ENCODE peak calls at places on chromosomes 7 and 10, in five cellular contexts. C, M, X, F and K are unnamed samples.

GRCh38 chr7:95859434-95859833 is 87.1 kb downstream of the DYNC1I1 start:
- DNase-seq in C (peak; percentile 65), M (no peak), X (no peak), F (no peak), K (no peak)

GRCh38 chr7:16962986-16963385 is 81.2 kb upstream of the AGR3 start:
- DNase-seq in X (no peak), M (no peak), C (no peak), F (no peak), K (no peak)

GRCh38 chr10:13390604-13391522 is 42.8 kb upstream of the SEPHS1 start:
- DNase-seq in F (peak; percentile 55), X (no peak), C (no peak), M (peak; percentile 11), K (no peak)

GRCh38 chr7:100691676-100692577 is 2.1 kb downstream of the GIGYF1 start:
- DNase-seq in F (peak; percentile 48), C (peak; percentile 92), X (peak; percentile 79), M (peak; percentile 66), K (peak; percentile 96)

GRCh38 chr7:135175931-135176330 is 5.4 kb upstream of the CYREN start:
- DNase-seq in C (peak; percentile 13), F (no peak), M (no peak), X (no peak), K (no peak)

GRCh38 chr10:95295031-95295755 is 4.4 kb upstream of the PDLIM1 start:
- DNase-seq in F (peak; percentile 79), C (no peak), M (peak; percentile 98), X (peak; percentile 60), K (no peak)

GRCh38 chr7:42071372-42072261 is 165.4 kb downstream of the GLI3 start:
- DNase-seq in F (no peak), M (no peak), C (no peak), X (no peak), K (no peak)

GRCh38 chr7:81036041-81036440 is 117.2 kb upstream of the SEMA3C start:
- DNase-seq in F (no peak), X (no peak), M (no peak), C (no peak), K (no peak)

GRCh38 chr7:21357146-21358097 is 70.5 kb upstream of the SP4 start:
- DNase-seq in C (no peak), M (no peak), F (peak; percentile 31), X (no peak), K (no peak)

GRCh38 chr10:50917486-50917885 is 32.1 kb upstream of the A1CF start:
- DNase-seq in M (no peak), X (no peak), C (no peak), F (no peak), K (no peak)

GRCh38 chr7:105268056-105268455 is 120.7 kb downstream of the SRPK2 start:
- DNase-seq in X (no peak), F (no peak), M (no peak), C (no peak), K (no peak)

GRCh38 chr7:29609162-29610030 is 45.8 kb downstream of the PRR15 start:
- DNase-seq in X (peak; percentile 51), M (no peak), F (no peak), C (no peak), K (no peak)

GRCh38 chr10:69460576-69461242 is 9.4 kb downstream of the TSPAN15 start:
- DNase-seq in F (no peak), C (no peak), M (no peak), X (no peak), K (no peak)

GRCh38 chr7:139118234-139118802 is 8.8 kb upstream of the ZC3HAV1 start:
- DNase-seq in M (peak; percentile 51), X (peak; percentile 34), C (no peak), F (no peak), K (no peak)

GRCh38 chr7:108109216-108109908 is 20.8 kb downstream of the LAMB4 start:
- DNase-seq in C (no peak), F (peak; percentile 0), X (peak; percentile 25), M (no peak), K (no peak)

GRCh38 chr7:120996333-120996982 is 7.9 kb downstream of the CPED1 start:
- DNase-seq in C (peak; percentile 62), M (no peak), X (peak; percentile 65), F (peak; percentile 76), K (no peak)

GRCh38 chr7:56115852-56116538 is at the start of gene NUPR2:
- DNase-seq in C (no peak), M (peak; percentile 32), X (peak; percentile 42), F (no peak), K (no peak)